ENCODE peak calls at places on chromosomes 4 and X, in nine cellular contexts. K, Q, O, P, U, F, G, R and L are unnamed samples.

GRCh38 chr4:155207534-155208257 is 740 bp upstream of the NPY2R start:
- DNase-seq in Q (no peak), R (peak; percentile 30), U (no peak), F (no peak), G (no peak), O (peak; percentile 7), K (peak; percentile 48), P (no peak), L (no peak)

GRCh38 chrX:119093991-119094741 is 21.4 kb downstream of the CT47C1 start:
- DNase-seq in G (no peak), F (peak; percentile 11), P (no peak), Q (peak; percentile 38), K (no peak), U (no peak), O (peak; percentile 3), R (peak; percentile 19), L (no peak)

GRCh38 chrX:115949900-115950822 is 220.4 kb upstream of the AGTR2 start:
- DNase-seq in U (no peak), R (no peak), F (no peak), Q (no peak), K (no peak), G (peak; percentile 50), P (no peak), O (no peak), L (no peak)

GRCh38 chrX:18448416-18448815 is 23.0 kb downstream of the CDKL5 start:
- DNase-seq in R (no peak), F (no peak), P (no peak), U (no peak), Q (no peak), O (peak; percentile 26), G (no peak), K (no peak), L (no peak)

GRCh38 chrX:2677764-2678163 is 13.3 kb upstream of the CD99 start:
- DNase-seq in P (no peak), O (peak; percentile 98), K (no peak), Q (peak; percentile 99), F (peak; percentile 92), G (peak; percentile 72), U (peak; percentile 94), R (peak; percentile 80), L (no peak)

GRCh38 chrX:63764946-63765345 is 20.1 kb downstream of the ARHGEF9 start:
- DNase-seq in K (no peak), U (peak; percentile 22), R (no peak), F (no peak), P (no peak), G (no peak), O (peak; percentile 11), Q (peak; percentile 2), L (no peak)

GRCh38 chr4:1487106-1487505 is 80.9 kb upstream of the NKX1-1 start:
- DNase-seq in U (no peak), O (no peak), P (no peak), R (no peak), G (no peak), Q (no peak), F (no peak), K (no peak), L (no peak)

GRCh38 chr4:110632506-110633357 is 9.9 kb upstream of the PITX2 start:
- DNase-seq in U (no peak), R (no peak), O (no peak), G (no peak), F (no peak), K (peak; percentile 72), P (no peak), Q (no peak), L (no peak)

GRCh38 chr4:25759101-25759500 is 103.5 kb downstream of the SLC34A2 start:
- DNase-seq in P (no peak), O (no peak), Q (no peak), K (no peak), G (no peak), F (no peak), U (no peak), R (no peak), L (no peak)

GRCh38 chrX:130179170-130179569 is 7.4 kb downstream of the RAB33A start:
- DNase-seq in G (peak; percentile 11), U (no peak), P (no peak), O (no peak), Q (no peak), K (no peak), F (no peak), R (no peak), L (no peak)

GRCh38 chr4:119317996-119318395 is 3.9 kb downstream of the FABP2 start:
- DNase-seq in O (no peak), K (no peak), Q (no peak), G (no peak), U (no peak), R (no peak), F (no peak), P (no peak), L (no peak)

GRCh38 chr4:77146426-77147399 is 10.3 kb upstream of the CCNG2 start:
- DNase-seq in F (no peak), R (peak; percentile 29), G (no peak), O (no peak), P (no peak), K (no peak), Q (peak; percentile 54), U (no peak), L (no peak)

GRCh38 chr4:138611721-138612120 is 369.6 kb upstream of the SLC7A11 start:
- DNase-seq in Q (no peak), R (no peak), K (no peak), P (no peak), U (no peak), F (no peak), O (no peak), G (no peak), L (no peak)

GRCh38 chr4:145276044-145276443 is 95.7 kb upstream of the OTUD4 start:
- DNase-seq in F (no peak), O (no peak), U (no peak), G (no peak), P (no peak), R (no peak), Q (no peak), K (no peak), L (no peak)

GRCh38 chr4:121777625-121778024 is 12.7 kb upstream of the SMIM43 start:
- DNase-seq in G (no peak), P (no peak), F (no peak), Q (no peak), U (no peak), R (no peak), K (no peak), O (no peak), L (no peak)

GRCh38 chr4:151324449-151325319 is 721 bp downstream of the SH3D19 start:
- DNase-seq in U (peak; percentile 46), Q (peak; percentile 75), G (peak; percentile 47), F (peak; percentile 90), K (peak; percentile 80), R (peak; percentile 89), O (peak; percentile 62), P (no peak), L (no peak)

GRCh38 chr4:3810111-3810680 is 44.0 kb downstream of the ADRA2C start:
- DNase-seq in R (no peak), Q (no peak), P (no peak), U (no peak), G (no peak), K (peak; percentile 47), O (no peak), F (no peak), L (no peak)

GRCh38 chr4:76896731-76897521 is 1.0 kb downstream of the SOWAHB start:
- DNase-seq in U (no peak), Q (no peak), R (peak; percentile 80), G (no peak), O (peak; percentile 22), K (peak; percentile 88), F (peak; percentile 28), P (no peak), L (peak; percentile 40)

GRCh38 chr4:94390804-94391410 is 48.3 kb upstream of the HPGDS start:
- DNase-seq in O (peak; percentile 16), F (peak; percentile 14), P (no peak), G (no peak), U (no peak), Q (no peak), K (no peak), R (peak; percentile 33), L (no peak)

GRCh38 chrX:131704136-131704695 is 160.3 kb downstream of the OR13H1 start:
- DNase-seq in F (peak; percentile 92), O (peak; percentile 85), P (peak; percentile 99), G (peak; percentile 89), U (peak; percentile 71), Q (peak; percentile 18), K (no peak), R (no peak), L (no peak)

GRCh38 chrX:66030505-66031317 is 9.2 kb downstream of the VSIG4 start:
- DNase-seq in U (peak; percentile 1), F (no peak), O (no peak), R (peak; percentile 30), Q (peak; percentile 0), G (no peak), P (no peak), K (no peak), L (no peak)
- TF ChIP-seq CTCF in U (peak; percentile 52), F (peak; percentile 35), O (peak; percentile 48), R (peak; percentile 29), Q (peak; percentile 72), G (peak; percentile 37), P (no peak), K (peak; percentile 20), L (peak; percentile 7)

GRCh38 chr4:73867783-73868182 is 1.4 kb upstream of the CXCL1 start:
- DNase-seq in O (peak; percentile 19), Q (no peak), G (no peak), K (no peak), U (no peak), F (no peak), P (no peak), R (peak; percentile 37), L (no peak)
- TF ChIP-seq CTCF in O (no peak), Q (no peak), G (no peak), K (no peak), U (peak; percentile 11), F (no peak), P (no peak), R (no peak), L (no peak)

GRCh38 chr4:41994461-41994860 is 4.1 kb downstream of the SLC30A9 start:
- DNase-seq in P (no peak), K (no peak), F (no peak), G (no peak), U (no peak), R (no peak), Q (no peak), O (no peak), L (no peak)

GRCh38 chr4:41992967-41993857 is 2.9 kb downstream of the SLC30A9 start:
- DNase-seq in Q (no peak), R (no peak), U (no peak), O (no peak), K (no peak), F (no peak), G (no peak), P (no peak), L (no peak)

GRCh38 chr4:41991916-41992767 is 1.8 kb downstream of the SLC30A9 start:
- DNase-seq in O (no peak), Q (no peak), G (no peak), P (no peak), R (peak; percentile 66), U (no peak), F (no peak), K (no peak), L (no peak)

GRCh38 chr4:41998019-41998418 is 7.7 kb downstream of the SLC30A9 start:
- DNase-seq in F (no peak), Q (no peak), O (no peak), U (no peak), R (no peak), K (no peak), P (no peak), G (no peak), L (no peak)
- TF ChIP-seq CTCF in F (no peak), Q (no peak), O (no peak), U (no peak), R (no peak), K (no peak), P (no peak), G (no peak), L (no peak)

GRCh38 chrX:76555816-76556215 is 128.3 kb downstream of the MAGEE1 start:
- DNase-seq in U (peak; percentile 36), O (peak; percentile 9), K (no peak), R (peak; percentile 17), Q (peak; percentile 0), G (no peak), F (no peak), P (no peak), L (no peak)
- TF ChIP-seq CTCF in U (peak; percentile 28), O (peak; percentile 13), K (no peak), R (peak; percentile 14), Q (peak; percentile 35), G (no peak), F (no peak), P (no peak), L (peak; percentile 26)